ENCODE peak calls at places on chromosomes 12 and 14, in ten cellular contexts. G, E, M, F, Z, V, H, X, I and C are unnamed samples.

GRCh38 chr12:50556273-50556672 is 51.5 kb downstream of the DIP2B start:
- DNase-seq in E (no peak), X (no peak), Z (no peak), V (no peak), I (no peak), M (no peak), F (no peak), G (no peak), H (no peak), C (no peak)

GRCh38 chr12:95217377-95218163 is at the start of the genes FGD6 and VEZT:
- DNase-seq in E (peak), I (peak), H (peak), X (peak), G (peak), M (peak), Z (peak), V (peak), F (peak), C (peak)

GRCh38 chr12:38204831-38205230 is 111.7 kb upstream of the ALG10B start:
- DNase-seq in X (no peak), V (no peak), I (no peak), M (no peak), H (no peak), F (no peak), G (no peak), E (no peak), Z (no peak), C (no peak)

GRCh38 chr12:93483151-93483807 is 16.0 kb downstream of the MRPL42 start:
- DNase-seq in F (no peak), H (no peak), X (no peak), I (no peak), V (no peak), Z (no peak), M (no peak), G (no peak), E (no peak), C (no peak)

GRCh38 chr14:52268191-52269061 is 928 bp downstream of the PTGDR start:
- DNase-seq in Z (no peak), E (no peak), X (no peak), V (peak), H (no peak), G (no peak), F (no peak), I (peak), M (no peak), C (no peak)

GRCh38 chr14:23186913-23187654 is 3.6 kb upstream of the SLC7A8 start:
- DNase-seq in M (no peak), F (peak), I (peak), V (no peak), E (peak), Z (no peak), H (peak), G (peak), X (peak), C (peak)

GRCh38 chr12:30134229-30134628 is 350.5 kb upstream of the TMTC1 start:
- DNase-seq in F (no peak), V (no peak), H (no peak), E (no peak), M (no peak), G (no peak), I (no peak), X (no peak), Z (no peak), C (no peak)

GRCh38 chr12:123119808-123120207 is 31.1 kb downstream of the PITPNM2 start:
- DNase-seq in Z (no peak), F (no peak), X (no peak), I (no peak), V (no peak), E (no peak), G (peak), M (no peak), H (no peak), C (no peak)

GRCh38 chr14:99024926-99025325 is 247.1 kb downstream of the BCL11B start:
- DNase-seq in G (no peak), I (no peak), Z (no peak), V (no peak), X (no peak), F (no peak), H (no peak), M (no peak), E (no peak), C (no peak)

GRCh38 chr14:92726135-92726932 is 22.1 kb downstream of the LGMN start:
- DNase-seq in Z (no peak), X (no peak), V (no peak), H (peak), G (no peak), F (no peak), I (peak), E (peak), M (no peak), C (peak)

GRCh38 chr12:95304673-95305198 is 87.1 kb downstream of the VEZT start:
- DNase-seq in V (no peak), Z (no peak), M (no peak), F (no peak), E (no peak), X (no peak), G (no peak), H (no peak), I (peak), C (peak)